ENCODE peak calls at places on chromosomes 1 and 21, in eight cellular contexts. C is coronary artery; Q is pancreas; A is RWPE2; W is tibial nerve; R is CD8-positive, alpha-beta T cell; Y is upper lobe of right lung; M is foreskin keratinocyte. D is an unnamed sample.

GRCh38 chr1:21294266-21295058 is 4.2 kb upstream of the ECE1 start:
- DNase-seq in C (peak), Q (no peak), A (no peak), W (no peak), R (peak), Y (no peak), M (no peak), D (no peak)

GRCh38 chr1:26327956-26328362 is 10.2 kb downstream of the CD52 start:
- DNase-seq in C (no peak), Q (no peak), A (no peak), W (no peak), R (no peak), Y (no peak), M (peak), D (no peak)

GRCh38 chr1:26761217-26761616 is 26.5 kb upstream of the PIGV start:
- DNase-seq in C (no peak), Q (no peak), A (no peak), W (no peak), R (no peak), Y (no peak), M (no peak), D (no peak)

GRCh38 chr1:31588751-31589515 is 12.6 kb downstream of the TINAGL1 start:
- DNase-seq in C (peak), Q (no peak), A (no peak), W (no peak), R (no peak), Y (peak), M (peak), D (no peak)

GRCh38 chr1:223017291-223017690 is 125.8 kb downstream of the TLR5 start:
- DNase-seq in C (no peak), Q (no peak), A (no peak), W (no peak), R (no peak), Y (no peak), M (no peak), D (no peak)

GRCh38 chr1:113247355-113247754 is 143.0 kb upstream of the MAGI3 start:
- DNase-seq in C (no peak), Q (peak), A (no peak), W (no peak), R (no peak), Y (no peak), M (no peak), D (no peak)

GRCh38 chr1:162151900-162152829 is 82.7 kb downstream of the NOS1AP start:
- DNase-seq in C (no peak), Q (no peak), A (no peak), W (peak), R (peak), Y (no peak), M (no peak), D (no peak)

GRCh38 chr1:201649776-201650607 is 111.1 kb downstream of the NAV1 start:
- DNase-seq in C (no peak), Q (peak), A (peak), W (peak), R (no peak), Y (peak), M (peak), D (no peak)

GRCh38 chr21:35083246-35083645 is 34.1 kb upstream of the RUNX1 start:
- DNase-seq in C (no peak), Q (no peak), A (no peak), W (no peak), R (no peak), Y (no peak), M (no peak), D (no peak)

GRCh38 chr1:44808063-44808937 is at the start of gene BTBD19:
- DNase-seq in C (peak), Q (peak), A (no peak), W (peak), R (no peak), Y (peak), M (no peak), D (no peak)

GRCh38 chr1:938088-938683 is 14.5 kb downstream of the SAMD11 start:
- DNase-seq in C (no peak), Q (peak), A (no peak), W (no peak), R (no peak), Y (no peak), M (no peak), D (no peak)

GRCh38 chr1:91803847-91804545 is 82.0 kb downstream of the TGFBR3 start:
- DNase-seq in C (no peak), Q (no peak), A (no peak), W (no peak), R (peak), Y (no peak), M (peak), D (no peak)

GRCh38 chr1:231966983-231967382 is 340.4 kb downstream of the DISC1 start:
- DNase-seq in C (no peak), Q (no peak), A (no peak), W (no peak), R (no peak), Y (no peak), M (no peak), D (no peak)

GRCh38 chr1:92786298-92786901 is 1.5 kb upstream of the EVI5 start:
- DNase-seq in C (no peak), Q (no peak), A (no peak), W (no peak), R (no peak), Y (no peak), M (no peak), D (no peak)

GRCh38 chr1:206540044-206540758 is 32.9 kb downstream of the RASSF5 start:
- DNase-seq in C (peak), Q (peak), A (no peak), W (peak), R (no peak), Y (peak), M (no peak), D (peak)

GRCh38 chr1:27057389-27057788 is 44.7 kb upstream of the TENT5B start:
- DNase-seq in C (no peak), Q (no peak), A (no peak), W (no peak), R (no peak), Y (no peak), M (no peak), D (no peak)

GRCh38 chr1:175218786-175219447 is 26.3 kb upstream of the KIAA0040 start:
- DNase-seq in C (no peak), Q (no peak), A (no peak), W (no peak), R (no peak), Y (no peak), M (peak), D (no peak)

GRCh38 chr1:175216444-175216843 is 23.9 kb upstream of the KIAA0040 start:
- DNase-seq in C (no peak), Q (no peak), A (no peak), W (no peak), R (no peak), Y (no peak), M (no peak), D (no peak)

GRCh38 chr1:175219774-175220173 is 27.2 kb upstream of the KIAA0040 start:
- DNase-seq in C (no peak), Q (no peak), A (no peak), W (no peak), R (no peak), Y (no peak), M (no peak), D (no peak)

GRCh38 chr1:175217674-175218073 is 25.1 kb upstream of the KIAA0040 start:
- DNase-seq in C (no peak), Q (no peak), A (no peak), W (no peak), R (no peak), Y (no peak), M (no peak), D (no peak)

GRCh38 chr1:175218132-175218531 is 25.6 kb upstream of the KIAA0040 start:
- DNase-seq in C (no peak), Q (no peak), A (no peak), W (no peak), R (no peak), Y (no peak), M (no peak), D (no peak)
- H3K27ac ChIP-seq in C (no peak), Q (no peak), A (no peak), W (no peak), R (no peak), Y (no peak), M (no peak), D (no peak)

GRCh38 chr1:117654485-117655219 is 48.8 kb downstream of the TENT5C start:
- DNase-seq in C (no peak), Q (no peak), A (no peak), W (no peak), R (no peak), Y (no peak), M (peak), D (no peak)
- H3K27ac ChIP-seq in C (no peak), Q (peak), A (no peak), W (no peak), R (no peak), Y (no peak), M (no peak), D (no peak)

GRCh38 chr1:220093361-220094015 is 444 bp upstream of the IARS2 start:
- DNase-seq in C (no peak), Q (no peak), A (no peak), W (no peak), R (no peak), Y (no peak), M (no peak), D (no peak)
- H3K27ac ChIP-seq in C (peak), Q (peak), A (peak), W (peak), R (no peak), Y (no peak), M (no peak), D (no peak)

GRCh38 chr1:204443871-204444581 is 32.4 kb upstream of the PPP1R15B start:
- DNase-seq in C (no peak), Q (no peak), A (no peak), W (no peak), R (no peak), Y (no peak), M (peak), D (no peak)

GRCh38 chr1:204447736-204448135 is 36.1 kb upstream of the PPP1R15B start:
- DNase-seq in C (no peak), Q (no peak), A (no peak), W (no peak), R (no peak), Y (no peak), M (no peak), D (no peak)

GRCh38 chr1:204446413-204447111 is 34.9 kb upstream of the PPP1R15B start:
- DNase-seq in C (peak), Q (peak), A (no peak), W (no peak), R (peak), Y (peak), M (no peak), D (peak)

GRCh38 chr1:204447220-204447619 is 35.6 kb upstream of the PPP1R15B start:
- DNase-seq in C (no peak), Q (no peak), A (no peak), W (no peak), R (no peak), Y (no peak), M (no peak), D (no peak)

DNA sequence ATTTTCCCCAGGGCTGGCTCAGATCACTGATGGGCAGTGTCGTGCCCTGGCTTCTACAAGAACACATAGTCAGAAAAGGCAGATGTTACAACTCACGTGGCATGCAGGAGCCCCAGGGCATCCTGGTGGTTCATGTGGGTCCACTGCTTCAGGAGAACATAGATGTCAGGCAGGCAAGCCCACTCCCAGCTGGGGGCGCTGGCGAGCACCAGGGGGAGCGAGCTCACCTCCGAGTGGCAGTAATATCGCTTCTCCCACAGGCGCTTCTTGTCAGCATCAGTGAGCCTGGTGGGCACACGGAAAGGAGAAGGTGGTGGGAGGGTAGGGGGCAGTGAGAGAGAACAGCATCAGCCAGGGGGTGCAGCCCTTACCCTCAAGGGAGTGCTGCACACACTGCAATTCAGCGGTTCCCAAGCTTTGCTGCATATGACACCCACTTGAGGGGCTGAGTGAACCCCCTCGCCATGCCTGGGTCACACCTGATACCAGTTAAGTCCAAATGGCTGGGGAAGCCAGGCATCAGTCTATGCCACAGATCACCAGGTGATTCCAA is 34.3 kb upstream of the PPP1R15B start:
- DNase-seq in C (no peak), Q (peak), A (no peak), W (no peak), R (peak), Y (peak), M (no peak), D (peak)
- H3K27ac ChIP-seq in C (no peak), Q (no peak), A (no peak), W (peak), R (no peak), Y (no peak), M (no peak), D (peak)

GRCh38 chr1:38994196-38994595 is 3.1 kb downstream of the AKIRIN1 start:
- DNase-seq in C (no peak), Q (no peak), A (no peak), W (no peak), R (no peak), Y (no peak), M (no peak), D (no peak)

GRCh38 chr1:38991638-38992449 is 768 bp downstream of the AKIRIN1 start:
- DNase-seq in C (peak), Q (peak), A (no peak), W (no peak), R (no peak), Y (peak), M (no peak), D (peak)

GRCh38 chr1:38990746-38991637 is at the start of gene AKIRIN1:
- DNase-seq in C (peak), Q (peak), A (peak), W (peak), R (peak), Y (peak), M (peak), D (peak)

GRCh38 chr1:38990401-38990745 is 703 bp upstream of the AKIRIN1 start:
- DNase-seq in C (no peak), Q (no peak), A (no peak), W (no peak), R (no peak), Y (no peak), M (peak), D (no peak)

DNA sequence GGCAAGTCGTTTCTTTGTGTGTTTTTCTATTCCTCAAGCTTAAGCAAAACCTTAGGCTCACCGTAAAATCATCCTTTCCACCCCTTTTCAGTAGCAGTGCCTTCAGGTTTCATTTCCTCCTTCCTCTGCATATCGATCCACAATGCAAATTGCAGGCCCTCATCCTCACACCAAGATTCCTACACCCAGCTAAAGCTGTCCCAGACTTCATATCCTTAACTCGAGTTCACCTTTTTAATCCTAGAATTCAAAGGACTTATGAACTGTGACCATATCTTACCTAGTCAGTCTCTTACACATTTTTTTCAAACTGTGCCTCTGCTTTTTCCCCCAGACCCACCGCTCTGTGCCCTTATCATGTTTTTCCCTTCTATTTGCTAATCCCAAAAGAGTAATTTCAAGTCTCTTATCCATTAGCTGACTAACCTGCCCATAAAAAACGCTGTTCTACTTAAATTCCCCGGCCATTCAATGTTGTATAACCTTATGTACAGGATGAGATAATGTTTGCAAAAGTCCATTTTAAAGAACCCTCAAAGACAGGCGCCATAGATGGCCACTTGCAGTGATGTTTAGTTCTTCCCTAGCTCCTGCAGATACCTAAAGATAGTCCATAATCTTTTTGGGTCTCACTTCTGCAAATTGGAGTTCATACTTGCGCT is 1.5 kb downstream of the AKIRIN1 start:
- DNase-seq in C (no peak), Q (no peak), A (no peak), W (no peak), R (no peak), Y (no peak), M (no peak), D (no peak)
- H3K27ac ChIP-seq in C (peak), Q (peak), A (peak), W (peak), R (peak), Y (peak), M (peak), D (no peak)

DNA sequence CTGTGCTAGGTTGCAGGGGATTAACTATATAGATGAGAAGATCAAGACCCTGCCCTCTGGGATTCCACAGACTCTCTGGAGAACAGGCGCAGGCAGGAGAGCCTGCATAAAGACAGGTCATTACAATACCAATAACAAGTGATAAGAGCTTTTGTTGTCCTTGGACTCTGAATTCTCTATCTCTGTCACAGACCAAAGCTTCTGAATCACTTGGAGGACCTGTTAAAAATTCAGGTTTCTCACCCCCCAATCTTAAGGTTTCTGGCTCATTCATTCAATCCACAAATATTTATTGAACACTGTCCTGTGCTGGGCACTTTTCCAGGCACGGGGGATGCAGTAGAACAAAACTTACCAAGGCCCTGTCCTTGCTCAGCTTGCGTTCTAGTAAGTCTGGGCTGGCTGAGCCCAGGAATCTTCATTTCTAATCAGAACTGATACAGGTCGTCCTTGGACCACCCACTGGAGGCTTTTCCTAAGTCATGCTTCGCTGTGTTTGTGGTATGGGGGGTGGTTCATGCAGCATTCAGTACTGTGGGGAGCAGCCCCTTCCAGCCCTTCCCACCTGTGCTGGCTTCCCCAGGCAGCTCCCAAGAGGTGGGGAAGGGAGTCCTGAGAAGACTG is 1.4 kb downstream of the EFNA4 start:
- DNase-seq in C (no peak), Q (no peak), A (no peak), W (no peak), R (no peak), Y (no peak), M (no peak), D (no peak)
- H3K27ac ChIP-seq in C (no peak), Q (no peak), A (no peak), W (no peak), R (no peak), Y (no peak), M (no peak), D (no peak)